ENCODE peak calls at places on chromosomes 5 and 9, in nine cellular contexts. Q is A549, C is fibroblast of pulmonary artery, M is cardiac muscle cell, E is BE2C, A is upper lobe of right lung, O is HL-60, N is psoas muscle, G is IMR-90. T is an unnamed sample.

GRCh38 chr9:128254855-128255759 is 20.7 kb downstream of the GOLGA2 start:
- DNase-seq in G (peak), C (peak), A (peak), E (peak), Q (peak), N (peak), O (peak), M (peak), T (peak)

GRCh38 chr9:35790385-35791291 is 753 bp upstream of the NPR2 start:
- DNase-seq in G (peak), E (peak), C (peak), N (peak), O (peak), A (no peak), Q (peak), M (peak), T (peak)

GRCh38 chr5:134738963-134739661 is 764 bp downstream of the CAMLG start:
- DNase-seq in A (peak), Q (peak), E (peak), O (peak), C (peak), N (no peak), M (peak), G (peak), T (peak)

GRCh38 chr5:1973391-1974013 is 90.8 kb upstream of the IRX4 start:
- DNase-seq in N (no peak), E (no peak), A (no peak), O (no peak), M (no peak), G (no peak), Q (no peak), C (no peak), T (no peak)

GRCh38 chr5:9401786-9402472 is 143.9 kb downstream of the SEMA5A start:
- DNase-seq in Q (no peak), M (no peak), G (peak), E (no peak), O (peak), N (no peak), A (no peak), C (peak), T (no peak)

GRCh38 chr5:139665626-139666025 is 17.5 kb downstream of the CXXC5 start:
- DNase-seq in G (no peak), M (no peak), Q (no peak), O (no peak), N (no peak), E (no peak), C (no peak), A (peak), T (no peak)

GRCh38 chr5:173602423-173602822 is 14.0 kb downstream of the BOD1 start:
- DNase-seq in N (peak), A (peak), C (peak), E (no peak), Q (no peak), M (no peak), G (peak), O (peak), T (no peak)

GRCh38 chr5:36744041-36744677 is 132.4 kb upstream of the NIPBL start:
- DNase-seq in Q (no peak), C (no peak), G (no peak), N (no peak), M (peak), O (no peak), A (no peak), E (no peak), T (no peak)

GRCh38 chr5:113202904-113203716 is 226.5 kb downstream of the DCP2 start:
- DNase-seq in O (no peak), N (peak), E (peak), G (peak), M (peak), A (no peak), Q (no peak), C (peak), T (peak)

GRCh38 chr5:155943516-155944407 is 383.2 kb upstream of the SGCD start:
- DNase-seq in E (peak), N (peak), O (peak), G (peak), C (peak), Q (peak), M (peak), A (peak), T (peak)

GRCh38 chr9:89677696-89678393 is 73.0 kb downstream of the GADD45G start:
- DNase-seq in G (no peak), E (no peak), N (no peak), A (no peak), M (no peak), O (no peak), C (peak), Q (no peak), T (no peak)

GRCh38 chr9:81183763-81184162 is 505.6 kb downstream of the TLE1 start:
- DNase-seq in E (no peak), C (peak), O (no peak), N (no peak), A (no peak), M (no peak), G (peak), Q (no peak), T (no peak)

GRCh38 chr9:93071464-93071863 is 13.0 kb downstream of the SUSD3 start:
- DNase-seq in G (peak), C (peak), E (peak), M (no peak), Q (peak), A (no peak), O (peak), N (no peak), T (peak)

GRCh38 chr9:121636411-121636865 is 15.0 kb upstream of the DAB2IP start:
- DNase-seq in A (no peak), C (peak), O (no peak), Q (no peak), E (peak), M (no peak), G (peak), N (peak), T (no peak)

GRCh38 chr9:121698627-121699270 is 47.3 kb downstream of the DAB2IP start:
- DNase-seq in O (no peak), C (peak), Q (no peak), M (peak), G (no peak), N (no peak), E (peak), A (no peak), T (peak)

GRCh38 chr5:36599986-36600779 is 6.2 kb upstream of the SLC1A3 start:
- DNase-seq in C (peak), A (no peak), E (no peak), G (peak), Q (no peak), M (no peak), O (no peak), N (no peak), T (no peak)

GRCh38 chr9:1238407-1238806 is 188.2 kb downstream of the DMRT2 start:
- DNase-seq in Q (no peak), O (no peak), A (no peak), M (no peak), E (no peak), N (no peak), C (no peak), G (no peak), T (no peak)

GRCh38 chr5:89878140-89878570 is 531.4 kb downstream of the CETN3 start:
- DNase-seq in A (no peak), M (no peak), Q (no peak), N (no peak), G (peak), C (peak), E (no peak), O (no peak), T (peak)

GRCh38 chr5:131264453-131265200 is 774 bp downstream of the CDC42SE2 start:
- DNase-seq in O (peak), N (peak), Q (no peak), G (peak), C (peak), E (peak), M (peak), A (peak), T (peak)

GRCh38 chr9:75939712-75940111 is 49.2 kb downstream of the PCSK5 start:
- DNase-seq in N (no peak), O (no peak), A (no peak), G (no peak), C (no peak), E (no peak), Q (no peak), M (no peak), T (no peak)

GRCh38 chr5:169174923-169175322 is 126.0 kb downstream of the SLIT3 start:
- DNase-seq in E (no peak), M (no peak), C (no peak), Q (no peak), A (no peak), N (no peak), G (no peak), O (no peak), T (no peak)

GRCh38 chr5:168734657-168735344 is 155.6 kb upstream of the PANK3 start:
- DNase-seq in N (peak), E (no peak), A (no peak), O (no peak), C (peak), G (peak), M (no peak), Q (no peak), T (no peak)

GRCh38 chr5:168708301-168708695 is 129.1 kb upstream of the PANK3 start:
- DNase-seq in A (no peak), Q (no peak), N (no peak), G (no peak), M (no peak), C (no peak), E (no peak), O (no peak), T (no peak)

GRCh38 chr9:112046181-112046580 is 128.9 kb downstream of the SUSD1 start:
- DNase-seq in C (peak), A (no peak), O (no peak), N (no peak), E (no peak), M (no peak), Q (no peak), G (peak), T (no peak)

GRCh38 chr9:37209431-37210386 is 89.3 kb downstream of the ZCCHC7 start:
- DNase-seq in G (no peak), A (no peak), N (no peak), O (no peak), M (peak), Q (no peak), E (peak), C (no peak), T (no peak)

GRCh38 chr5:166062092-166062491 is 2229.4 kb upstream of the WWC1 start:
- DNase-seq in C (no peak), N (no peak), A (no peak), E (no peak), O (no peak), Q (no peak), G (no peak), M (no peak), T (no peak)

GRCh38 chr5:59893436-59894227 is at the start of gene PDE4D:
- DNase-seq in Q (peak), O (peak), C (peak), A (peak), N (peak), M (peak), G (peak), E (peak), T (peak)

GRCh38 chr5:72071906-72072305 is 35.4 kb upstream of the MAP1B start:
- DNase-seq in O (no peak), C (no peak), N (no peak), A (no peak), M (no peak), G (no peak), Q (no peak), E (no peak), T (no peak)

GRCh38 chr9:128927731-128928411 is 7.1 kb downstream of the PHYHD1 start:
- DNase-seq in M (peak), E (peak), O (peak), C (peak), Q (peak), A (no peak), N (peak), G (peak), T (peak)

GRCh38 chr5:141940695-141941271 is 17.1 kb downstream of the DELE1 start:
- DNase-seq in E (no peak), Q (peak), C (no peak), G (peak), A (no peak), N (no peak), O (peak), M (no peak), T (no peak)
- TF ChIP-seq CTCF in E (peak), Q (no peak), C (peak), G (no peak), A (peak), N (no peak), O (no peak), M (no peak), T (no peak)

DNA sequence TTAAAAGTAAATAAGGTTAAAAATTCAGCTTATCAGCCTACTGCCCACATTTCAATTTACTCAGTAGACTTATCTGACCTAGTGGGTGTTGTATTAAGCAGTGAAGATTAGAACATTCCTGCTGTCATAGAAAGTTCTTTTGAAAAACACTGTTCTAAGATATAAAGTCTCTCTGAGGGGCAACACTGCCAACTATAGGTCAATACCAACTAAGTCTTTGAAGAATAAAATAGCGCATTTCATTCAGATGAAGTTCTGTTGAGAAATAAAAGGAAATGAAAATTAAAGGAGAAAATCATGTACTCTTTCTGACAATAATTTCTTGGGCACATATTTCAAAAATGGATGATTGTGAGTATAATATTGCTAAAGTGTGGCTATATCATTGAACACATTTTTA is 86.8 kb downstream of the PTPRD start:
- DNase-seq in M (no peak), O (no peak), C (no peak), N (no peak), G (no peak), Q (no peak), E (no peak), A (no peak), T (no peak)
- TF ChIP-seq CTCF in M (no peak), O (no peak), C (no peak), N (no peak), G (no peak), Q (no peak), E (no peak), A (no peak), T (no peak)

GRCh38 chr9:94728719-94729118 is 2.2 kb downstream of the AOPEP start:
- DNase-seq in C (no peak), N (no peak), A (no peak), Q (no peak), E (no peak), G (no peak), O (no peak), M (no peak), T (no peak)

GRCh38 chr9:94734054-94734754 is 7.7 kb downstream of the AOPEP start:
- DNase-seq in O (peak), A (no peak), E (no peak), N (no peak), C (peak), G (no peak), Q (no peak), M (no peak), T (no peak)

GRCh38 chr9:94726495-94727191 is at the start of gene AOPEP:
- DNase-seq in G (peak), Q (peak), C (peak), O (peak), N (peak), A (peak), M (peak), E (peak), T (peak)

GRCh38 chr9:94725293-94725692 is 1.2 kb upstream of the AOPEP start:
- DNase-seq in N (no peak), C (no peak), M (no peak), O (no peak), Q (no peak), E (no peak), A (no peak), G (no peak), T (no peak)

DNA sequence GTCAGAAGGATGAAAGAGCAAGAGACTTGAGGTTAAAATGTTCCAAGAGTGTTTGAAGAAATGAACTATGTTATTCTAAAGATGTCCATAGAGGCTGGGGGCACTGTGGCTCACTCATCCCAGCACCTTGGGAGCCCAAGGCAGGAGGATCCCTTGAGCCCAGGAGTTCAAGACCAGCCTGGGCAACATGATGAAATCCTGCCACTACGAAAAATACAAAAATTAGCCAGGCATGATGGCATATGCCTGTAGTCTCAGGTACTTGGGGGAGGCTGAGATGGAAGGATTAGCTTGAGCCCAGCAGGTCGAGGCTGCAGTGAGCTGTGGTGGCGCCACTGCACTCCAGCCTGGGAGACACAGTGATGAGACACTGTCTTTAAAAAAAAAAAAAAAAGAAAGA is 2.7 kb downstream of the AOPEP start:
- DNase-seq in O (no peak), N (no peak), E (no peak), C (no peak), A (no peak), G (no peak), M (no peak), Q (no peak), T (no peak)
- TF ChIP-seq CTCF in O (no peak), N (no peak), E (no peak), C (no peak), A (no peak), G (no peak), M (no peak), Q (peak), T (no peak)

GRCh38 chr5:170861855-170862766 is at the start of gene RANBP17:
- DNase-seq in G (peak), A (peak), C (peak), E (peak), Q (peak), N (peak), M (peak), O (no peak), T (peak)
- TF ChIP-seq CTCF in G (peak), A (no peak), C (no peak), E (peak), Q (no peak), N (no peak), M (no peak), O (no peak), T (no peak)

GRCh38 chr9:18215626-18216025 is 258.3 kb upstream of the ADAMTSL1 start:
- DNase-seq in A (no peak), Q (no peak), E (no peak), O (no peak), M (no peak), N (no peak), C (no peak), G (no peak), T (no peak)
- TF ChIP-seq CTCF in A (no peak), Q (no peak), E (no peak), O (no peak), M (no peak), N (no peak), C (no peak), G (no peak), T (no peak)

GRCh38 chr5:35233121-35233520 is 2.8 kb upstream of the PRLR start:
- DNase-seq in Q (no peak), G (no peak), O (peak), A (no peak), E (no peak), C (no peak), N (no peak), M (peak), T (no peak)

GRCh38 chr5:35232124-35232523 is 1.8 kb upstream of the PRLR start:
- DNase-seq in A (no peak), C (no peak), N (no peak), Q (no peak), O (no peak), G (no peak), E (no peak), M (no peak), T (no peak)

GRCh38 chr5:35230043-35230611 is at the start of gene PRLR:
- DNase-seq in A (peak), C (peak), G (peak), M (peak), O (peak), E (no peak), N (peak), Q (no peak), T (peak)

GRCh38 chr5:35228304-35228703 is 2.0 kb downstream of the PRLR start:
- DNase-seq in Q (no peak), E (no peak), O (no peak), A (no peak), N (no peak), G (no peak), C (no peak), M (no peak), T (no peak)

GRCh38 chr5:35229076-35230042 is 928 bp downstream of the PRLR start:
- DNase-seq in E (no peak), M (peak), A (peak), O (peak), C (no peak), G (no peak), Q (no peak), N (no peak), T (peak)
- TF ChIP-seq CTCF in E (no peak), M (no peak), A (peak), O (no peak), C (no peak), G (no peak), Q (peak), N (no peak), T (no peak)

GRCh38 chr5:167555771-167556170 is 735.7 kb upstream of the WWC1 start:
- DNase-seq in M (no peak), E (no peak), N (no peak), O (no peak), Q (no peak), C (peak), A (no peak), G (no peak), T (no peak)
- TF ChIP-seq CTCF in M (no peak), E (no peak), N (no peak), O (no peak), Q (no peak), C (no peak), A (no peak), G (no peak), T (no peak)